ENCODE peak calls at places on chromosomes 7 and 10, in seven cellular contexts. N is NCI-H1092, D is GM03348, C is erythroblast, Z is ACHN, M is AG04449, R is sciatic nerve. A is an unnamed sample.

GRCh38 chr10:65340340-65340739 is 1585.5 kb upstream of the LRRTM3 start:
- DNase-seq in N (no peak), D (no peak), C (no peak), Z (no peak), M (no peak), R (no peak), A (no peak)

GRCh38 chr10:14062528-14063260 is 268.0 kb downstream of the FRMD4A start:
- DNase-seq in N (no peak), D (peak), C (no peak), Z (peak), M (no peak), R (no peak), A (no peak)

GRCh38 chr7:127391591-127392181 is 822 bp downstream of the ZNF800 start:
- DNase-seq in N (no peak), D (peak), C (peak), Z (peak), M (no peak), R (no peak), A (no peak)

GRCh38 chr7:76316984-76317781 is 14.7 kb downstream of the HSPB1 start:
- DNase-seq in N (no peak), D (no peak), C (no peak), Z (no peak), M (no peak), R (no peak), A (no peak)

GRCh38 chr10:86224354-86225097 is 142.1 kb downstream of the GRID1 start:
- DNase-seq in N (no peak), D (no peak), C (no peak), Z (peak), M (no peak), R (no peak), A (no peak)

GRCh38 chr7:69564454-69565417 is 33.5 kb upstream of the AUTS2 start:
- DNase-seq in N (peak), D (peak), C (no peak), Z (no peak), M (no peak), R (no peak), A (no peak)

GRCh38 chr7:20642171-20642570 is 26.7 kb downstream of the ABCB5 start:
- DNase-seq in N (no peak), D (peak), C (no peak), Z (no peak), M (no peak), R (no peak), A (no peak)

GRCh38 chr10:132644544-132645530 is 107.2 kb downstream of the INPP5A start:
- DNase-seq in N (no peak), D (no peak), C (no peak), Z (no peak), M (no peak), R (peak), A (no peak)

GRCh38 chr7:45943986-45944385 is 22.9 kb upstream of the IGFBP3 start:
- DNase-seq in N (no peak), D (no peak), C (no peak), Z (no peak), M (no peak), R (no peak), A (no peak)

GRCh38 chr7:151782598-151783448 is 94.1 kb downstream of the PRKAG2 start:
- DNase-seq in N (no peak), D (peak), C (peak), Z (peak), M (no peak), R (peak), A (peak)

GRCh38 chr7:51340936-51341335 is 24.3 kb upstream of the COBL start:
- DNase-seq in N (no peak), D (no peak), C (no peak), Z (no peak), M (no peak), R (no peak), A (no peak)

GRCh38 chr7:36652431-36652830 is 71.9 kb downstream of the AOAH start:
- DNase-seq in N (no peak), D (no peak), C (no peak), Z (no peak), M (no peak), R (no peak), A (no peak)

GRCh38 chr7:374706-375490 is 84.9 kb downstream of the FOXL3 start:
- DNase-seq in N (no peak), D (no peak), C (no peak), Z (no peak), M (no peak), R (no peak), A (no peak)

GRCh38 chr7:77403957-77404356 is 12.2 kb downstream of the GSAP start:
- DNase-seq in N (no peak), D (no peak), C (no peak), Z (no peak), M (no peak), R (no peak), A (no peak)

GRCh38 chr7:48094861-48095293 is 5.8 kb downstream of the UPP1 start:
- DNase-seq in N (no peak), D (peak), C (no peak), Z (peak), M (peak), R (no peak), A (no peak)

GRCh38 chr10:17062493-17063487 is 66.8 kb downstream of the CUBN start:
- DNase-seq in N (no peak), D (peak), C (no peak), Z (peak), M (peak), R (no peak), A (no peak)

GRCh38 chr10:59587083-59587755 is 122.4 kb downstream of the SLC16A9 start:
- DNase-seq in N (no peak), D (no peak), C (no peak), Z (no peak), M (no peak), R (no peak), A (no peak)

GRCh38 chr10:100109670-100110069 is 28.0 kb upstream of the CPN1 start:
- DNase-seq in N (no peak), D (no peak), C (no peak), Z (peak), M (no peak), R (no peak), A (no peak)

GRCh38 chr10:3473271-3473670 is 300.7 kb upstream of the PITRM1 start:
- DNase-seq in N (no peak), D (no peak), C (no peak), Z (peak), M (no peak), R (no peak), A (no peak)

GRCh38 chr7:48144291-48144768 is 26.9 kb upstream of the ABCA13 start:
- DNase-seq in N (no peak), D (no peak), C (no peak), Z (no peak), M (no peak), R (no peak), A (no peak)

GRCh38 chr10:357201-357950 is 222.1 kb downstream of the ZMYND11 start:
- DNase-seq in N (no peak), D (no peak), C (no peak), Z (no peak), M (no peak), R (no peak), A (no peak)

GRCh38 chr10:117360994-117361667 is 14.1 kb downstream of the PDZD8 start:
- DNase-seq in N (no peak), D (no peak), C (peak), Z (peak), M (no peak), R (no peak), A (no peak)

GRCh38 chr10:119198438-119198837 is 8.9 kb upstream of the GRK5 start:
- DNase-seq in N (no peak), D (no peak), C (peak), Z (no peak), M (no peak), R (no peak), A (no peak)

GRCh38 chr7:1403844-1404404 is 55.3 kb downstream of the MICALL2 start:
- DNase-seq in N (peak), D (peak), C (no peak), Z (peak), M (no peak), R (no peak), A (peak)

GRCh38 chr7:66255533-66256100 is 50.5 kb downstream of the TPST1 start:
- DNase-seq in N (no peak), D (peak), C (no peak), Z (no peak), M (peak), R (no peak), A (no peak)

GRCh38 chr7:71652551-71652950 is 520.6 kb downstream of the GALNT17 start:
- DNase-seq in N (no peak), D (no peak), C (no peak), Z (no peak), M (no peak), R (no peak), A (no peak)

GRCh38 chr10:81963606-81964005 is 88.6 kb downstream of the NRG3 start:
- DNase-seq in N (no peak), D (no peak), C (no peak), Z (no peak), M (no peak), R (no peak), A (no peak)